ENCODE peak calls at places on chromosomes 11 and 22, in ten cellular contexts. One of them, this sample, is unnamed. For H3K4me1, the result is how much of the 10 kb centered on the place peaks cover.

GRCh38 chr22:35315855-35316745 is 16.4 kb downstream of the TOM1 start:
- DNase-seq in adrenal gland: peak
- DNase-seq in Peyer's patch: peak
- DNase-seq in pancreas: no peak
- DNase-seq in Panc1: no peak
- DNase-seq in IMR-90: no peak
- DNase-seq in body of pancreas: no peak
- DNase-seq in mammary epithelial cell: no peak
- DNase-seq in SK-N-SH: no peak
- DNase-seq in uterus: peak
- DNase-seq in this sample: no peak

GRCh38 chr22:49208003-49208402 is 619.7 kb downstream of the BRD1 start:
- DNase-seq in body of pancreas: no peak
- DNase-seq in IMR-90: no peak
- DNase-seq in Panc1: no peak
- DNase-seq in adrenal gland: peak
- DNase-seq in uterus: peak
- DNase-seq in SK-N-SH: no peak
- DNase-seq in pancreas: no peak
- DNase-seq in Peyer's patch: peak
- DNase-seq in mammary epithelial cell: no peak
- DNase-seq in this sample: no peak

GRCh38 chr22:37563153-37564081 is 3.1 kb downstream of the CDC42EP1 start:
- DNase-seq in body of pancreas: peak
- DNase-seq in mammary epithelial cell: peak
- DNase-seq in IMR-90: peak
- DNase-seq in Panc1: no peak
- DNase-seq in Peyer's patch: peak
- DNase-seq in pancreas: peak
- DNase-seq in adrenal gland: peak
- DNase-seq in uterus: peak
- DNase-seq in SK-N-SH: no peak
- DNase-seq in this sample: peak

GRCh38 chr11:130886704-130887103 is 29.6 kb downstream of the SNX19 start:
- DNase-seq in IMR-90: peak
- DNase-seq in Peyer's patch: no peak
- DNase-seq in SK-N-SH: no peak
- DNase-seq in Panc1: no peak
- DNase-seq in adrenal gland: no peak
- DNase-seq in pancreas: no peak
- DNase-seq in mammary epithelial cell: no peak
- DNase-seq in body of pancreas: no peak
- DNase-seq in uterus: no peak
- DNase-seq in this sample: no peak

GRCh38 chr22:28894793-28895192 is 11.4 kb downstream of the ZNRF3 start:
- DNase-seq in body of pancreas: no peak
- DNase-seq in adrenal gland: no peak
- DNase-seq in pancreas: no peak
- DNase-seq in IMR-90: no peak
- DNase-seq in Peyer's patch: no peak
- DNase-seq in uterus: no peak
- DNase-seq in SK-N-SH: no peak
- DNase-seq in mammary epithelial cell: no peak
- DNase-seq in Panc1: no peak
- DNase-seq in this sample: no peak

GRCh38 chr22:36435516-36436415 is 45.7 kb downstream of the TXN2 start:
- DNase-seq in IMR-90: no peak
- DNase-seq in Panc1: no peak
- DNase-seq in mammary epithelial cell: peak
- DNase-seq in uterus: no peak
- DNase-seq in SK-N-SH: no peak
- DNase-seq in body of pancreas: peak
- DNase-seq in Peyer's patch: peak
- DNase-seq in adrenal gland: no peak
- DNase-seq in pancreas: peak
- DNase-seq in this sample: no peak

GRCh38 chr11:112656772-112657428 is 304.3 kb upstream of the NCAM1 start:
- DNase-seq in Peyer's patch: no peak
- DNase-seq in Panc1: no peak
- DNase-seq in adrenal gland: no peak
- DNase-seq in body of pancreas: no peak
- DNase-seq in SK-N-SH: no peak
- DNase-seq in pancreas: no peak
- DNase-seq in IMR-90: peak
- DNase-seq in mammary epithelial cell: peak
- DNase-seq in uterus: no peak
- DNase-seq in this sample: peak

GRCh38 chr11:110031171-110031570 is 62.0 kb upstream of the ZC3H12C start:
- DNase-seq in pancreas: no peak
- DNase-seq in mammary epithelial cell: no peak
- DNase-seq in Panc1: no peak
- DNase-seq in adrenal gland: no peak
- DNase-seq in IMR-90: peak
- DNase-seq in SK-N-SH: no peak
- DNase-seq in uterus: no peak
- DNase-seq in Peyer's patch: no peak
- DNase-seq in body of pancreas: no peak
- DNase-seq in this sample: no peak

GRCh38 chr11:74466916-74467885 is at the start of gene KCNE3:
- DNase-seq in SK-N-SH: no peak
- DNase-seq in Peyer's patch: peak
- DNase-seq in Panc1: no peak
- DNase-seq in mammary epithelial cell: no peak
- DNase-seq in body of pancreas: peak
- DNase-seq in pancreas: peak
- DNase-seq in IMR-90: no peak
- DNase-seq in adrenal gland: peak
- DNase-seq in uterus: peak
- DNase-seq in this sample: no peak

GRCh38 chr11:83957038-83957900 is 671.1 kb upstream of the CCDC90B start:
- DNase-seq in pancreas: no peak
- DNase-seq in body of pancreas: no peak
- DNase-seq in Panc1: no peak
- DNase-seq in IMR-90: no peak
- DNase-seq in mammary epithelial cell: no peak
- DNase-seq in SK-N-SH: no peak
- DNase-seq in uterus: no peak
- DNase-seq in adrenal gland: no peak
- DNase-seq in Peyer's patch: no peak
- DNase-seq in this sample: no peak

DNA sequence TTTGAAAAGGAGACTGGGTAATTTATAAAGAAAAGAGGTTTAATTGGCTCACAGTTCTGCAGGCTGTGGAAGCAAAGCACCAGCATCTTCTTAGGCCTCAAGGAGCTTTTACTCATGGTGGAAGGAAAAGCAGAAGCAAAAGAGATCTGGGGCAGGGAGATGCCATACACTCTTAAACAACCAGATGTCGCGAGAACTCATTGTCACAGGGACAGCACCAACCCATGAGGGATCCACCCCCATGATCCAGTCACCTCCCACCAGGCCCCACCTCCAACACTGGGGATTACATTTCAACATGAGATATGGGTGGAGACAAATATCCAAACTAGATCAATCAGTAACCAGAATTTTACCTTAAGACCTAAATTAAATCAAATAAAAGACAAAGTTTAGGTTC is 87.2 kb downstream of the C11orf91 start:
- DNase-seq in Peyer's patch: no peak
- DNase-seq in body of pancreas: no peak
- DNase-seq in Panc1: no peak
- DNase-seq in IMR-90: no peak
- DNase-seq in mammary epithelial cell: no peak
- DNase-seq in SK-N-SH: no peak
- DNase-seq in pancreas: no peak
- DNase-seq in uterus: no peak
- DNase-seq in adrenal gland: no peak
- DNase-seq in this sample: no peak
- TF ChIP-seq CTCF in Peyer's patch: no peak
- TF ChIP-seq CTCF in body of pancreas: no peak
- TF ChIP-seq CTCF in Panc1: no peak
- TF ChIP-seq CTCF in IMR-90: no peak
- TF ChIP-seq CTCF in mammary epithelial cell: no peak
- TF ChIP-seq CTCF in SK-N-SH: no peak
- TF ChIP-seq CTCF in pancreas: no peak
- TF ChIP-seq CTCF in uterus: no peak
- TF ChIP-seq CTCF in adrenal gland: no peak
- TF ChIP-seq CTCF in this sample: no peak

DNA sequence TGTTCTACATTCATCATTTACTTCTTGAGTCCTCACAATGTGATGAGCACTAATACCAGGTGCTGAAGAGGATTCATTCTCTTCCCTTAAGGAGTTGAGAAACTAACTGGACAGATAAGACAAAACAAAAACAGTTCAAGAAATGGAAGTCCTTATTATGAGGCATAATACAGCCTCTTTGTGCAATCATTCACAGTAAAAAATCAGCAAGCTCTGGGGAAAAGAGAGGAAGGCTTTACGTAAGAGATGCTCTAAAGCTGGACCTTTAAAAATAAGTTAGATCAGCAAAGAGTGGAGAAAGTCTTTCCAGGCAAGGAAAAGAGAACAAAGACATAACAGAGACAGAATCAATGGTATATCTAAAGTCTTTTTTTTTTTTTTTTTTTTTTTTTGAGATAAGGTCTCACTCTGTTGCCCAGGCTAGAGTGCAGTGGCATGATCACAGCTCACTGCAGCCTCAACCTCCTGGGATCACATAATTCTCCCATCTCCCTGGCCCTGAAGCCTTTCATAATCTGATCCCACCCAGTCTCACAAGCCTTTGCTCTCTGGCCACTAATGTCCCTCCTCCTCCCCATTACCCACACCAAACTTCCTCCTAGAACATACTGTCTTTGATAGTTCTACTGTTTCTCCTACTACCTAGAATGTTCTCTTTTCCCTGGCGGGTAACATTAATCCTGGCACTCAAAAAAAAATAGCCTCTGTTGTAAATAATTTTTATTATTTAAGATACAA is 40.9 kb downstream of the MRTFA start:
- DNase-seq in Panc1: no peak
- DNase-seq in uterus: no peak
- DNase-seq in IMR-90: no peak
- DNase-seq in adrenal gland: no peak
- DNase-seq in Peyer's patch: no peak
- DNase-seq in SK-N-SH: no peak
- DNase-seq in pancreas: no peak
- DNase-seq in body of pancreas: no peak
- DNase-seq in mammary epithelial cell: no peak
- DNase-seq in this sample: no peak
- H3K4me1 ChIP-seq in Panc1: under half
- H3K4me1 ChIP-seq in uterus: under half
- H3K4me1 ChIP-seq in IMR-90: under half
- H3K4me1 ChIP-seq in adrenal gland: under half
- H3K4me1 ChIP-seq in Peyer's patch: under half
- H3K4me1 ChIP-seq in SK-N-SH: under half
- H3K4me1 ChIP-seq in pancreas: under half
- H3K4me1 ChIP-seq in body of pancreas: half or more
- H3K4me1 ChIP-seq in mammary epithelial cell: under half
- H3K4me1 ChIP-seq in this sample: under half

GRCh38 chr11:64165482-64165841 is 451 bp downstream of the MACROD1 start:
- DNase-seq in adrenal gland: no peak
- DNase-seq in mammary epithelial cell: no peak
- DNase-seq in Peyer's patch: peak
- DNase-seq in uterus: no peak
- DNase-seq in Panc1: no peak
- DNase-seq in pancreas: peak
- DNase-seq in SK-N-SH: no peak
- DNase-seq in body of pancreas: no peak
- DNase-seq in IMR-90: no peak
- DNase-seq in this sample: no peak
- TF ChIP-seq CTCF in adrenal gland: no peak
- TF ChIP-seq CTCF in mammary epithelial cell: no peak
- TF ChIP-seq CTCF in Peyer's patch: no peak
- TF ChIP-seq CTCF in uterus: no peak
- TF ChIP-seq CTCF in Panc1: no peak
- TF ChIP-seq CTCF in pancreas: no peak
- TF ChIP-seq CTCF in SK-N-SH: peak
- TF ChIP-seq CTCF in body of pancreas: no peak
- TF ChIP-seq CTCF in IMR-90: peak
- TF ChIP-seq CTCF in this sample: no peak

GRCh38 chr11:119023741-119024140 is 5.2 kb downstream of the TRAPPC4 start:
- DNase-seq in mammary epithelial cell: no peak
- DNase-seq in SK-N-SH: no peak
- DNase-seq in adrenal gland: no peak
- DNase-seq in Peyer's patch: no peak
- DNase-seq in Panc1: no peak
- DNase-seq in pancreas: no peak
- DNase-seq in IMR-90: no peak
- DNase-seq in body of pancreas: no peak
- DNase-seq in uterus: no peak
- DNase-seq in this sample: no peak

GRCh38 chr11:119026970-119027369 is 3.7 kb downstream of the SLC37A4 start:
- DNase-seq in pancreas: no peak
- DNase-seq in uterus: no peak
- DNase-seq in mammary epithelial cell: no peak
- DNase-seq in adrenal gland: no peak
- DNase-seq in body of pancreas: no peak
- DNase-seq in IMR-90: no peak
- DNase-seq in Panc1: no peak
- DNase-seq in Peyer's patch: peak
- DNase-seq in SK-N-SH: no peak
- DNase-seq in this sample: no peak

GRCh38 chr11:119025099-119025473 is 5.6 kb downstream of the SLC37A4 start:
- DNase-seq in body of pancreas: no peak
- DNase-seq in pancreas: no peak
- DNase-seq in IMR-90: no peak
- DNase-seq in Panc1: no peak
- DNase-seq in Peyer's patch: no peak
- DNase-seq in uterus: no peak
- DNase-seq in adrenal gland: no peak
- DNase-seq in SK-N-SH: no peak
- DNase-seq in mammary epithelial cell: no peak
- DNase-seq in this sample: no peak

GRCh38 chr11:119025978-119026766 is 4.5 kb downstream of the SLC37A4 start:
- DNase-seq in pancreas: no peak
- DNase-seq in Panc1: no peak
- DNase-seq in body of pancreas: no peak
- DNase-seq in adrenal gland: no peak
- DNase-seq in mammary epithelial cell: no peak
- DNase-seq in SK-N-SH: no peak
- DNase-seq in IMR-90: no peak
- DNase-seq in Peyer's patch: no peak
- DNase-seq in uterus: no peak
- DNase-seq in this sample: no peak

DNA sequence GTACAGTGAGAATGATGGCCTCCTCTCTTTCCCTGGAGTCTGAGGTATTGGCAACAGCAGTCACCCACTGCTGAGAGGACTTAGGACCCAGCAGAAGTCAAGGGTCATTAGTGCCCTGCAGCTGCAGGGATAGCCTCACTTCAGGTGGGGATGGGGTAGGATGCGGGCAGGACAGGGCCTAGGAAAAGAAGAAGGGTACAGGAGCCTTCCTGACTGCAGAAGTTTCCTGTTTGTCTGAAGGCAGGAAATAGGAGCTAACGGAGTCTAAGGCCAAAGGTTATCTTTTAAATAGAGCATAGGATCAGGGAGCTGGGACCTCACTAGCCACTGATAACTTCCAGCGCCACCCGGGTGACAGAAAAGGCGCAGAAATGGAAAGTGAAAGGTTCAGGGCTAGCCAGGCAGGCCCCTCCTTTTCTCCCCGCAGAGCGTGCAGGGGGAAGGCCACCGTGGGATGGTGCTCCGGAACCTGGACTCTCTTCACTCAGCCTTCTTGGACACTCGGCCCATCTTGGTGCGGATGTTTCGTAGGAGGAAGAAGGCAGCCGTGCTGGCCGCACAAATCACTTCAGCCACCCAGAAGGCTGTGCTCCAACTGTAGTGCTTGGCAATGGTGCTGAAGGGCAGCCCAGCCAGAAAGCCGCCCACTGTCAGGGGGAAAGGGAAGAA is 6.0 kb downstream of the TRAPPC4 start:
- DNase-seq in Peyer's patch: no peak
- DNase-seq in SK-N-SH: no peak
- DNase-seq in body of pancreas: no peak
- DNase-seq in IMR-90: no peak
- DNase-seq in pancreas: no peak
- DNase-seq in mammary epithelial cell: no peak
- DNase-seq in uterus: no peak
- DNase-seq in adrenal gland: no peak
- DNase-seq in Panc1: no peak
- DNase-seq in this sample: no peak
- H3K4me1 ChIP-seq in Peyer's patch: under half
- H3K4me1 ChIP-seq in SK-N-SH: under half
- H3K4me1 ChIP-seq in body of pancreas: half or more
- H3K4me1 ChIP-seq in IMR-90: under half
- H3K4me1 ChIP-seq in pancreas: under half
- H3K4me1 ChIP-seq in mammary epithelial cell: under half
- H3K4me1 ChIP-seq in uterus: under half
- H3K4me1 ChIP-seq in adrenal gland: under half
- H3K4me1 ChIP-seq in Panc1: under half
- H3K4me1 ChIP-seq in this sample: under half

This sample was measured in foreskin keratinocyte.